ENCODE peak calls at places on chromosomes 3 and 15, in nine cellular contexts. U is CD4-positive, alpha-beta memory T cell; G is esophagus squamous epithelium; Z is CD4-positive, CD25-positive, alpha-beta regulatory T cell; A is tibial artery; B is A549; Q is ovary; Y is Peyer's patch; C is H9. X is an unnamed sample.

GRCh38 chr3:142445816-142446254 is 2.0 kb downstream of the XRN1 start:
- DNase-seq in G (no peak), B (no peak), C (no peak), Y (peak; percentile 56), A (no peak), Q (no peak), U (no peak), Z (peak; percentile 15), X (no peak)

GRCh38 chr3:3227670-3228069 is 48.2 kb upstream of the CRBN start:
- DNase-seq in G (no peak), Y (no peak), A (no peak), Z (no peak), Q (no peak), U (no peak), B (no peak), C (no peak), X (no peak)

GRCh38 chr3:123951522-123952447 is 9.2 kb downstream of the CCDC14 start:
- DNase-seq in B (no peak), Y (no peak), A (no peak), G (no peak), Q (no peak), Z (no peak), U (no peak), C (no peak), X (no peak)

GRCh38 chr3:141960731-141961130 is 84.3 kb downstream of the ATP1B3 start:
- DNase-seq in Z (no peak), A (no peak), C (no peak), U (no peak), Y (no peak), B (no peak), Q (no peak), G (no peak), X (no peak)

GRCh38 chr15:53197426-53197839 is 407.3 kb upstream of the ONECUT1 start:
- DNase-seq in A (no peak), U (no peak), Y (peak; percentile 65), C (peak; percentile 87), B (peak; percentile 80), Z (no peak), G (no peak), Q (no peak), X (peak; percentile 3)

GRCh38 chr3:52222319-52223221 is 2.9 kb downstream of the TLR9 start:
- DNase-seq in G (no peak), C (peak; percentile 28), Y (no peak), A (no peak), U (no peak), B (no peak), Q (peak; percentile 25), Z (no peak), X (no peak)

GRCh38 chr3:193711964-193712598 is 119.1 kb downstream of the OPA1 start:
- DNase-seq in A (no peak), Q (no peak), Z (no peak), U (no peak), C (no peak), B (no peak), G (no peak), Y (no peak), X (no peak)

GRCh38 chr3:159731254-159731653 is 257.4 kb upstream of the IL12A start:
- DNase-seq in G (no peak), Q (no peak), A (no peak), B (no peak), C (no peak), Y (no peak), Z (no peak), U (no peak), X (no peak)

GRCh38 chr3:185825639-185826481 is 1.0 kb upstream of the IGF2BP2 start:
- DNase-seq in Y (peak; percentile 74), C (peak; percentile 75), Z (peak; percentile 15), G (no peak), U (no peak), Q (peak; percentile 29), A (no peak), B (peak; percentile 57), X (no peak)

DNA sequence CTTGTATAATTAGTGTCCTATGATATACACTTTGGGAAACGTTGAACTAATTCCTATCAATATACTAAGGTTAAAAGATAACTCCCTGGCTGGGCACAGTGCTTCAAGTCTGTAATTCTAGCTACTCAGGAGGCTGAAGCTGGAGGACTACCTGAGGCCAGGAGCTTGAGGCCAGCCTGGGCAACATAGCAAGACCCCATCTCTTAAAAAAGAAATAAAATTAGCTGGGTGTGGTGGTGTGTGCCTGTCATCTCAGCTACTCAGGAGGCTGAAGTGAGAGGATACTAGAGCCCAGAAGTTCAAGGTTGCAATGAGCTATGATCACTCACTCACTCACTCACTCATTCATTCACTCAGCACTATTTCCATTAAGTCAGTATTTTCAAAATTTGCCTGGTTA is 55.2 kb downstream of the SLC12A6 start:
- DNase-seq in U (no peak), Y (no peak), C (no peak), Q (no peak), B (no peak), Z (no peak), G (no peak), A (no peak), X (no peak)
- H3K4me1 ChIP-seq in U (peaks cover 6% of the 10 kb centered on the region), Y (no peaks in the 10 kb centered on the region), C (no peaks in the 10 kb centered on the region), Q (no peaks in the 10 kb centered on the region), B (no peaks in the 10 kb centered on the region), Z (no peaks in the 10 kb centered on the region), G (peaks cover 4% of the 10 kb centered on the region), A (no peaks in the 10 kb centered on the region), X (no peaks in the 10 kb centered on the region)

GRCh38 chr3:129028866-129029265 is 27.8 kb downstream of the EFCC1 start:
- DNase-seq in Q (peak; percentile 6), C (no peak), Z (no peak), B (no peak), U (no peak), G (no peak), Y (no peak), A (peak; percentile 31), X (no peak)

GRCh38 chr3:129031476-129032215 is 28.9 kb upstream of the GP9 start:
- DNase-seq in Y (no peak), G (no peak), A (peak; percentile 47), U (no peak), Z (no peak), Q (peak; percentile 11), B (no peak), C (no peak), X (no peak)

GRCh38 chr3:129033151-129033550 is 27.4 kb upstream of the GP9 start:
- DNase-seq in A (peak; percentile 51), Q (peak; percentile 15), U (no peak), Z (no peak), B (no peak), Y (no peak), C (no peak), G (no peak), X (no peak)

GRCh38 chr3:129032716-129033115 is 27.9 kb upstream of the GP9 start:
- DNase-seq in Y (no peak), G (no peak), Q (peak; percentile 7), A (no peak), B (no peak), C (no peak), Z (no peak), U (no peak), X (no peak)

DNA sequence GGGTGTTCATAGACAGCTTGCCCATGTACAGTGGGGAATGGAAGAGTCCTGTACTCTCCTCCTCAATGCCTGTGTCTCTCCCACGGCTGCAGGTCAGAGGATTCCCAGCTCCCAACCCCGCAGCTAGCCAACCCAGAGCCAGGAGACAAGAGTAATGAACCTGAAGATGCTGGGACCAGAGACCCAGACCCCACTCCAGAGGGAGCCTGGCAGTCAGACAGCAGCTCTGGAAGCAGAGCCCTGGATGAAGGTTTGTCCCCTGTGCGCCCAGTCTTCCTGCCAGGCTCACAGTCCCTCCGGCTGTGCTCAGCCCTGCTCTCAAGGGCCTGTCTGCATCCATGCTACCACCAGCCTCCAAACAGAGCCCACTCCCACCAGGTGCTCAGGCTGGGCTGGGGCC is 29.5 kb downstream of the EFCC1 start:
- DNase-seq in G (no peak), Q (peak; percentile 11), U (no peak), Z (no peak), Y (no peak), B (no peak), C (no peak), A (peak; percentile 32), X (no peak)
- H3K4me1 ChIP-seq in G (peaks cover 9% of the 10 kb centered on the region), Q (peaks cover 6% of the 10 kb centered on the region), U (peaks cover 18% of the 10 kb centered on the region), Z (peaks cover 12% of the 10 kb centered on the region), Y (no peaks in the 10 kb centered on the region), B (no peaks in the 10 kb centered on the region), C (no peaks in the 10 kb centered on the region), A (no peaks in the 10 kb centered on the region), X (peaks cover 11% of the 10 kb centered on the region)

GRCh38 chr3:152293607-152294006 is 24.9 kb downstream of the MBNL1 start:
- DNase-seq in U (no peak), B (no peak), A (no peak), G (no peak), Z (no peak), Q (no peak), Y (no peak), C (no peak), X (no peak)

GRCh38 chr3:152291649-152292066 is 22.9 kb downstream of the MBNL1 start:
- DNase-seq in G (no peak), A (no peak), U (no peak), Q (no peak), Y (no peak), Z (no peak), B (no peak), C (no peak), X (no peak)

GRCh38 chr3:152290374-152290773 is 21.6 kb downstream of the MBNL1 start:
- DNase-seq in Z (no peak), Q (no peak), Y (no peak), C (no peak), A (no peak), U (no peak), G (no peak), B (no peak), X (no peak)

GRCh38 chr3:152291238-152291637 is 22.5 kb downstream of the MBNL1 start:
- DNase-seq in B (no peak), G (no peak), Q (no peak), Z (no peak), A (no peak), U (no peak), C (no peak), Y (no peak), X (no peak)

GRCh38 chr3:152292367-152292766 is 23.6 kb downstream of the MBNL1 start:
- DNase-seq in G (no peak), Y (no peak), Q (no peak), Z (no peak), A (no peak), B (no peak), U (no peak), C (no peak), X (no peak)
- H3K4me1 ChIP-seq in G (no peaks in the 10 kb centered on the region), Y (no peaks in the 10 kb centered on the region), Q (peaks cover 7% of the 10 kb centered on the region), Z (peaks cover 92% of the 10 kb centered on the region), A (no peaks in the 10 kb centered on the region), B (peaks cover 56% of the 10 kb centered on the region), U (peaks cover 97% of the 10 kb centered on the region), C (no peaks in the 10 kb centered on the region), X (peaks cover 90% of the 10 kb centered on the region)

GRCh38 chr3:35671483-35671882 is 32.2 kb downstream of the ARPP21 start:
- DNase-seq in C (no peak), G (no peak), Z (no peak), Q (no peak), A (no peak), Y (no peak), U (no peak), B (no peak), X (no peak)
- H3K4me1 ChIP-seq in C (no peaks in the 10 kb centered on the region), G (no peaks in the 10 kb centered on the region), Z (no peaks in the 10 kb centered on the region), Q (no peaks in the 10 kb centered on the region), A (no peaks in the 10 kb centered on the region), Y (no peaks in the 10 kb centered on the region), U (no peaks in the 10 kb centered on the region), B (no peaks in the 10 kb centered on the region), X (peaks cover 48% of the 10 kb centered on the region)

GRCh38 chr15:40941078-40941527 is 12.0 kb downstream of the DLL4 start:
- DNase-seq in C (no peak), G (no peak), Q (no peak), Y (no peak), B (no peak), U (no peak), A (no peak), Z (no peak), X (no peak)
- H3K4me1 ChIP-seq in C (no peaks in the 10 kb centered on the region), G (peaks cover 22% of the 10 kb centered on the region), Q (peaks cover 6% of the 10 kb centered on the region), Y (no peaks in the 10 kb centered on the region), B (peaks cover 18% of the 10 kb centered on the region), U (peaks cover 27% of the 10 kb centered on the region), A (no peaks in the 10 kb centered on the region), Z (peaks cover 27% of the 10 kb centered on the region), X (peaks cover 27% of the 10 kb centered on the region)